ENCODE peak calls at places on chromosomes 5 and 9, in five cellular contexts. M, F, L, Y and D are unnamed samples.

GRCh38 chr9:93826209-93826608 is 128.9 kb downstream of the BARX1 start:
- DNase-seq in M (no peak), F (peak; percentile 81), Y (no peak), L (no peak), D (no peak)

GRCh38 chr5:62395210-62395950 is 8.3 kb downstream of the DIMT1 start:
- DNase-seq in M (no peak), L (no peak), F (no peak), Y (peak; percentile 15), D (no peak)

GRCh38 chr9:84919498-84919897 is 250.0 kb downstream of the NTRK2 start:
- DNase-seq in F (no peak), Y (no peak), M (no peak), L (no peak), D (no peak)

GRCh38 chr5:17614872-17615605 is 4.8 kb downstream of the TAF11L12 start:
- DNase-seq in M (no peak), L (no peak), Y (no peak), F (no peak), D (no peak)

GRCh38 chr9:136433043-136433715 is 6.5 kb downstream of the INPP5E start:
- DNase-seq in L (no peak), M (no peak), Y (no peak), F (no peak), D (no peak)

GRCh38 chr9:69594180-69594579 is 78.0 kb downstream of the APBA1 start:
- DNase-seq in Y (no peak), F (no peak), M (no peak), L (no peak), D (no peak)

GRCh38 chr5:137778772-137779564 is 24.8 kb upstream of the HNRNPA0 start:
- DNase-seq in F (no peak), Y (peak; percentile 73), L (no peak), M (no peak), D (peak; percentile 71)

GRCh38 chr9:98550206-98550820 is 158.4 kb downstream of the GABBR2 start:
- DNase-seq in L (no peak), F (no peak), M (no peak), Y (no peak), D (peak; percentile 64)

GRCh38 chr5:173740400-173740799 is 124.0 kb upstream of the BOD1 start:
- DNase-seq in L (no peak), M (no peak), Y (no peak), F (no peak), D (no peak)

GRCh38 chr9:137411670-137412380 is 11.1 kb downstream of the EXD3 start:
- DNase-seq in F (peak; percentile 88), Y (peak; percentile 74), M (peak; percentile 73), L (peak; percentile 77), D (peak; percentile 95)

GRCh38 chr5:55289808-55290207 is 17.7 kb downstream of the DHX29 start:
- DNase-seq in F (no peak), Y (no peak), L (no peak), M (no peak), D (no peak)

GRCh38 chr5:65791721-65792698 is 70.0 kb downstream of the NLN start:
- DNase-seq in M (no peak), F (no peak), Y (peak; percentile 28), L (no peak), D (no peak)

GRCh38 chr5:157449011-157449723 is 10.8 kb upstream of the NIPAL4 start:
- DNase-seq in L (no peak), M (peak; percentile 63), F (no peak), Y (no peak), D (peak; percentile 10)

GRCh38 chr5:119161430-119161829 is 90.5 kb downstream of the DMXL1 start:
- DNase-seq in M (no peak), F (no peak), Y (no peak), L (no peak), D (no peak)
- H3K4me3 ChIP-seq in M (no peak overlapping the region), F (no peak overlapping the region), Y (no peak overlapping the region), L (no peak overlapping the region), D (no peak overlapping the region)

GRCh38 chr9:115671911-115672310 is 481.7 kb upstream of the PAPPA start:
- DNase-seq in L (no peak), F (no peak), Y (no peak), M (no peak), D (no peak)
- H3K4me3 ChIP-seq in L (no peak overlapping the region), F (no peak overlapping the region), Y (no peak overlapping the region), M (no peak overlapping the region), D (no peak overlapping the region)

DNA sequence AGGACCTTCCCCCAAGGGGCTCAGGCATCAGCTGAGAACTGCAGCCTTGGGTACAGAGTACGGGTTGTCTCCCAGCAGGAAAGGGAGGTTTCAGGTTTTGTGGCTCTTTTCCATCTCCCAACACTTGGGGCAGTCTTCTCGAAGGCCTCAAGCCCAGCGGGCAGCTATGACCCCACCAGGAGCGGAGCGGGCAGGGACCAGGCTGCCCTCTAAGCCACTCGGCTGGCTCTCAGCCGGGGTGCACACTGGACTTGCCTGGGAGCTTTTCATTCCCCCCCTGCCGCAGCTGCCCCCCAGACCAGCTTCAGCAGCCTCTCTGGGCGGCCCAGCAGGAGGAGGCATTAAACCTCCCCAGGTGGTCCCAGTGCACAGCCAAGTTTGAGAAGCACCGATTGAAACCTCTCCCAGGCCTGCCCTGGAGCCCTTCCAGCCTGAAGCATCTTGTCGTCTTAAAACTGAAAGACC is 20.8 kb downstream of the NTNG2 start:
- DNase-seq in L (no peak), M (no peak), Y (no peak), F (no peak), D (no peak)
- H3K4me3 ChIP-seq in L (no peak overlapping the region), M (no peak overlapping the region), Y (no peak overlapping the region), F (no peak overlapping the region), D (no peak overlapping the region)

GRCh38 chr9:126614088-126614454 is 343 bp downstream of the LMX1B start:
- DNase-seq in Y (no peak), L (no peak), F (no peak), M (no peak), D (no peak)

GRCh38 chr9:126612813-126613641 is 701 bp upstream of the LMX1B start:
- DNase-seq in M (no peak), F (no peak), L (no peak), Y (peak; percentile 26), D (no peak)

GRCh38 chr9:126614455-126615248 is 924 bp downstream of the LMX1B start:
- DNase-seq in L (no peak), Y (no peak), F (no peak), M (no peak), D (no peak)

GRCh38 chr9:126612329-126612812 is 1.4 kb upstream of the LMX1B start:
- DNase-seq in L (no peak), M (no peak), Y (no peak), F (no peak), D (no peak)

GRCh38 chr9:126613656-126614055 is at the start of gene LMX1B:
- DNase-seq in F (no peak), Y (peak; percentile 80), M (peak; percentile 22), L (no peak), D (peak; percentile 34)
- H3K4me3 ChIP-seq in F (peak within 1 kb of the TSS; percentile 29), Y (no peak within 1 kb of the TSS), M (no peak within 1 kb of the TSS), L (no peak within 1 kb of the TSS), D (no peak within 1 kb of the TSS)